ENCODE peak calls at places on chromosomes 6 and 20, in eight cellular contexts. A is NCI-H2171, C is AML-193, J is SHP77 treated with DMSO at 0.1 percent for 48 hours, W is ovary, B is fibroblast of lung, N is posterior cingulate gyrus, U is KG1. R is an unnamed sample.

GRCh38 chr20:38127011-38127621 is 38.0 kb downstream of the TGM2 start:
- DNase-seq in A (peak; percentile 24), C (no peak), J (peak; percentile 25), W (peak; percentile 40), B (peak; percentile 92), N (no peak), U (no peak), R (no peak)

GRCh38 chr6:33929575-33930288 is 125.9 kb upstream of the MLN start:
- DNase-seq in A (peak; percentile 96), C (no peak), J (no peak), W (peak; percentile 34), B (no peak), N (no peak), U (no peak), R (no peak)

GRCh38 chr6:110720066-110720465 is 95.2 kb downstream of the CDK19 start:
- DNase-seq in A (no peak), C (no peak), J (no peak), W (no peak), B (no peak), N (no peak), U (no peak), R (no peak)

GRCh38 chr20:19015890-19016465 is 196.5 kb upstream of the SLC24A3 start:
- DNase-seq in A (no peak), C (no peak), J (no peak), W (no peak), B (no peak), N (no peak), U (no peak), R (no peak)

GRCh38 chr6:151389640-151390275 is 1.6 kb downstream of the ZBTB2 start:
- DNase-seq in A (peak; percentile 63), C (peak; percentile 47), J (no peak), W (peak; percentile 75), B (peak; percentile 65), N (peak; percentile 41), U (peak; percentile 83), R (peak; percentile 76)

GRCh38 chr6:50655848-50656453 is 57.4 kb upstream of the TFAP2D start:
- DNase-seq in A (no peak), C (peak; percentile 15), J (no peak), W (no peak), B (no peak), N (no peak), U (no peak), R (no peak)

GRCh38 chr6:140281236-140281635 is 906.8 kb upstream of the CITED2 start:
- DNase-seq in A (no peak), C (no peak), J (no peak), W (no peak), B (peak; percentile 61), N (no peak), U (no peak), R (no peak)

GRCh38 chr20:50278684-50279531 is 88.3 kb downstream of the CEBPB start:
- DNase-seq in A (no peak), C (no peak), J (no peak), W (peak; percentile 79), B (no peak), N (no peak), U (no peak), R (no peak)

GRCh38 chr6:166825553-166826145 is 130.7 kb downstream of the RNASET2 start:
- DNase-seq in A (no peak), C (no peak), J (no peak), W (no peak), B (peak; percentile 53), N (no peak), U (no peak), R (no peak)

GRCh38 chr20:13930246-13930645 is 60.2 kb downstream of the SEL1L2 start:
- DNase-seq in A (no peak), C (no peak), J (no peak), W (no peak), B (no peak), N (no peak), U (no peak), R (no peak)

GRCh38 chr20:48486065-48486464 is 341.7 kb downstream of the PREX1 start:
- DNase-seq in A (no peak), C (no peak), J (no peak), W (no peak), B (no peak), N (no peak), U (no peak), R (no peak)

GRCh38 chr20:37257993-37258392 is 3.6 kb downstream of the GHRH start:
- DNase-seq in A (no peak), C (no peak), J (no peak), W (no peak), B (no peak), N (no peak), U (no peak), R (no peak)

GRCh38 chr20:44028868-44029847 is 114.5 kb downstream of the TOX2 start:
- DNase-seq in A (no peak), C (no peak), J (no peak), W (no peak), B (no peak), N (no peak), U (no peak), R (no peak)

GRCh38 chr20:380763-381580 is 412 bp downstream of the TRIB3 start:
- DNase-seq in A (peak; percentile 66), C (peak; percentile 8), J (peak; percentile 42), W (peak; percentile 45), B (peak; percentile 31), N (no peak), U (peak; percentile 22), R (no peak)

GRCh38 chr6:115514656-115515055 is 546.0 kb downstream of the FRK start:
- DNase-seq in A (no peak), C (no peak), J (no peak), W (no peak), B (peak; percentile 42), N (no peak), U (no peak), R (no peak)

GRCh38 chr6:134245691-134246090 is 72.2 kb downstream of the SGK1 start:
- DNase-seq in A (no peak), C (peak; percentile 26), J (no peak), W (no peak), B (no peak), N (no peak), U (no peak), R (no peak)

GRCh38 chr6:13615802-13616140 is 636 bp downstream of the NOL7 start:
- DNase-seq in A (peak; percentile 0), C (peak; percentile 31), J (no peak), W (peak; percentile 37), B (no peak), N (peak; percentile 36), U (no peak), R (no peak)

GRCh38 chr6:166989427-166990034 is 9.7 kb upstream of the CEP43 start:
- DNase-seq in A (no peak), C (peak; percentile 56), J (no peak), W (no peak), B (peak; percentile 18), N (no peak), U (peak; percentile 32), R (no peak)

GRCh38 chr20:57746832-57747404 is 37.1 kb upstream of the PMEPA1 start:
- DNase-seq in A (no peak), C (no peak), J (no peak), W (no peak), B (no peak), N (no peak), U (no peak), R (no peak)

GRCh38 chr6:423062-423798 is 31.7 kb downstream of the IRF4 start:
- DNase-seq in A (no peak), C (no peak), J (no peak), W (no peak), B (no peak), N (no peak), U (no peak), R (no peak)

GRCh38 chr6:130020106-130020851 is 1.9 kb downstream of the L3MBTL3 start:
- DNase-seq in A (no peak), C (no peak), J (no peak), W (peak; percentile 39), B (no peak), N (peak; percentile 16), U (no peak), R (no peak)

GRCh38 chr6:167667204-167668018 is 159.3 kb upstream of the AFDN start:
- DNase-seq in A (no peak), C (no peak), J (no peak), W (no peak), B (no peak), N (no peak), U (no peak), R (no peak)

GRCh38 chr6:39029156-39030011 is 19.2 kb upstream of the GLP1R start:
- DNase-seq in A (peak; percentile 4), C (peak; percentile 38), J (no peak), W (no peak), B (no peak), N (no peak), U (no peak), R (no peak)

GRCh38 chr20:57677323-57677982 is 32.4 kb downstream of the PMEPA1 start:
- DNase-seq in A (no peak), C (no peak), J (no peak), W (no peak), B (no peak), N (no peak), U (no peak), R (no peak)

GRCh38 chr6:24859132-24859531 is 60.4 kb upstream of the ARMH2 start:
- DNase-seq in A (no peak), C (no peak), J (no peak), W (no peak), B (no peak), N (no peak), U (no peak), R (no peak)

GRCh38 chr20:58746551-58747399 is 54.2 kb downstream of the NPEPL1 start:
- DNase-seq in A (no peak), C (no peak), J (no peak), W (no peak), B (peak; percentile 1), N (no peak), U (no peak), R (no peak)

GRCh38 chr6:112691289-112691688 is 344.2 kb downstream of the RFPL4B start:
- DNase-seq in A (no peak), C (no peak), J (no peak), W (no peak), B (peak; percentile 97), N (no peak), U (no peak), R (no peak)

GRCh38 chr6:146962332-146962731 is 241.9 kb upstream of the STXBP5 start:
- DNase-seq in A (no peak), C (no peak), J (no peak), W (no peak), B (peak; percentile 36), N (no peak), U (no peak), R (no peak)

GRCh38 chr6:148289153-148289552 is 53.5 kb upstream of the SASH1 start:
- DNase-seq in A (no peak), C (no peak), J (no peak), W (no peak), B (no peak), N (no peak), U (no peak), R (no peak)

GRCh38 chr6:73231986-73232391 is 6.7 kb upstream of the KHDC1L start:
- DNase-seq in A (no peak), C (no peak), J (no peak), W (no peak), B (peak; percentile 21), N (no peak), U (no peak), R (peak; percentile 45)

GRCh38 chr6:21321076-21321475 is 272.5 kb upstream of the SOX4 start:
- DNase-seq in A (no peak), C (no peak), J (no peak), W (no peak), B (no peak), N (no peak), U (no peak), R (no peak)

GRCh38 chr6:154937306-154938244 is 57.5 kb upstream of the TIAM2 start:
- DNase-seq in A (no peak), C (no peak), J (no peak), W (no peak), B (peak; percentile 58), N (no peak), U (no peak), R (no peak)

GRCh38 chr20:17965042-17965697 is 3.4 kb downstream of the SNX5 start:
- DNase-seq in A (no peak), C (peak; percentile 33), J (no peak), W (no peak), B (no peak), N (no peak), U (no peak), R (no peak)

GRCh38 chr20:53208110-53208908 is 236.2 kb downstream of the TSHZ2 start:
- DNase-seq in A (no peak), C (no peak), J (no peak), W (no peak), B (no peak), N (no peak), U (no peak), R (no peak)